ENCODE peak calls at places on chromosome 4, in seven cellular contexts. One of them, this sample, is unnamed.

GRCh38 chr4:103091601-103092223 is 7.9 kb downstream of the BDH2 start:
- ATAC-seq in activated naive CD8-positive, alpha-beta T cell treated with anti-CD3 and anti-CD28 coated beads, Interleukin-2, amount 10 ng/mL, durations not matched to agents 7 days and 5 days: peak
- ATAC-seq in naive thymus-derived CD8-positive, alpha-beta T cell: peak
- ATAC-seq in foreskin keratinocyte: peak
- ATAC-seq in right lobe of liver: peak
- ATAC-seq in upper lobe of left lung: peak
- ATAC-seq in omental fat pad: peak
- ATAC-seq in this sample: no peak

GRCh38 chr4:153579872-153580271 is 104.2 kb upstream of the TLR2 start:
- ATAC-seq in activated naive CD8-positive, alpha-beta T cell treated with anti-CD3 and anti-CD28 coated beads, Interleukin-2, amount 10 ng/mL, durations not matched to agents 7 days and 5 days: no peak
- ATAC-seq in naive thymus-derived CD8-positive, alpha-beta T cell: no peak
- ATAC-seq in foreskin keratinocyte: no peak
- ATAC-seq in right lobe of liver: no peak
- ATAC-seq in upper lobe of left lung: no peak
- ATAC-seq in omental fat pad: no peak
- ATAC-seq in this sample: no peak

GRCh38 chr4:17189322-17189721 is 290.9 kb upstream of the LDB2 start:
- ATAC-seq in activated naive CD8-positive, alpha-beta T cell treated with anti-CD3 and anti-CD28 coated beads, Interleukin-2, amount 10 ng/mL, durations not matched to agents 7 days and 5 days: no peak
- ATAC-seq in naive thymus-derived CD8-positive, alpha-beta T cell: no peak
- ATAC-seq in foreskin keratinocyte: no peak
- ATAC-seq in right lobe of liver: no peak
- ATAC-seq in upper lobe of left lung: peak
- ATAC-seq in omental fat pad: no peak
- ATAC-seq in this sample: peak

GRCh38 chr4:109174224-109174953 is 128.1 kb downstream of the COL25A1 start:
- ATAC-seq in activated naive CD8-positive, alpha-beta T cell treated with anti-CD3 and anti-CD28 coated beads, Interleukin-2, amount 10 ng/mL, durations not matched to agents 7 days and 5 days: no peak
- ATAC-seq in naive thymus-derived CD8-positive, alpha-beta T cell: no peak
- ATAC-seq in foreskin keratinocyte: no peak
- ATAC-seq in right lobe of liver: no peak
- ATAC-seq in upper lobe of left lung: no peak
- ATAC-seq in omental fat pad: no peak
- ATAC-seq in this sample: no peak

GRCh38 chr4:168096444-168096784 is 4.1 kb downstream of the ANXA10 start:
- ATAC-seq in activated naive CD8-positive, alpha-beta T cell treated with anti-CD3 and anti-CD28 coated beads, Interleukin-2, amount 10 ng/mL, durations not matched to agents 7 days and 5 days: no peak
- ATAC-seq in naive thymus-derived CD8-positive, alpha-beta T cell: no peak
- ATAC-seq in foreskin keratinocyte: no peak
- ATAC-seq in right lobe of liver: no peak
- ATAC-seq in upper lobe of left lung: no peak
- ATAC-seq in omental fat pad: no peak
- ATAC-seq in this sample: no peak

GRCh38 chr4:183430987-183431347 is 13.5 kb upstream of the CDKN2AIP start:
- ATAC-seq in activated naive CD8-positive, alpha-beta T cell treated with anti-CD3 and anti-CD28 coated beads, Interleukin-2, amount 10 ng/mL, durations not matched to agents 7 days and 5 days: peak
- ATAC-seq in naive thymus-derived CD8-positive, alpha-beta T cell: peak
- ATAC-seq in foreskin keratinocyte: no peak
- ATAC-seq in right lobe of liver: no peak
- ATAC-seq in upper lobe of left lung: no peak
- ATAC-seq in omental fat pad: no peak
- ATAC-seq in this sample: no peak

GRCh38 chr4:61783050-61783449 is 582.9 kb downstream of the ADGRL3 start:
- ATAC-seq in activated naive CD8-positive, alpha-beta T cell treated with anti-CD3 and anti-CD28 coated beads, Interleukin-2, amount 10 ng/mL, durations not matched to agents 7 days and 5 days: no peak
- ATAC-seq in naive thymus-derived CD8-positive, alpha-beta T cell: no peak
- ATAC-seq in foreskin keratinocyte: peak
- ATAC-seq in right lobe of liver: no peak
- ATAC-seq in upper lobe of left lung: no peak
- ATAC-seq in omental fat pad: no peak
- ATAC-seq in this sample: no peak

GRCh38 chr4:8341691-8342090 is 72.1 kb downstream of the HTRA3 start:
- ATAC-seq in activated naive CD8-positive, alpha-beta T cell treated with anti-CD3 and anti-CD28 coated beads, Interleukin-2, amount 10 ng/mL, durations not matched to agents 7 days and 5 days: no peak
- ATAC-seq in naive thymus-derived CD8-positive, alpha-beta T cell: no peak
- ATAC-seq in foreskin keratinocyte: no peak
- ATAC-seq in right lobe of liver: peak
- ATAC-seq in upper lobe of left lung: peak
- ATAC-seq in omental fat pad: peak
- ATAC-seq in this sample: no peak

GRCh38 chr4:48228887-48229462 is 40.7 kb downstream of the TEC start:
- ATAC-seq in activated naive CD8-positive, alpha-beta T cell treated with anti-CD3 and anti-CD28 coated beads, Interleukin-2, amount 10 ng/mL, durations not matched to agents 7 days and 5 days: no peak
- ATAC-seq in naive thymus-derived CD8-positive, alpha-beta T cell: no peak
- ATAC-seq in foreskin keratinocyte: peak
- ATAC-seq in right lobe of liver: peak
- ATAC-seq in upper lobe of left lung: no peak
- ATAC-seq in omental fat pad: peak
- ATAC-seq in this sample: no peak

GRCh38 chr4:186684220-186684619 is 39.4 kb downstream of the FAT1 start:
- ATAC-seq in activated naive CD8-positive, alpha-beta T cell treated with anti-CD3 and anti-CD28 coated beads, Interleukin-2, amount 10 ng/mL, durations not matched to agents 7 days and 5 days: no peak
- ATAC-seq in naive thymus-derived CD8-positive, alpha-beta T cell: no peak
- ATAC-seq in foreskin keratinocyte: no peak
- ATAC-seq in right lobe of liver: peak
- ATAC-seq in upper lobe of left lung: no peak
- ATAC-seq in omental fat pad: no peak
- ATAC-seq in this sample: no peak

GRCh38 chr4:155935389-155935986 is 18.2 kb downstream of the CTSO start:
- ATAC-seq in activated naive CD8-positive, alpha-beta T cell treated with anti-CD3 and anti-CD28 coated beads, Interleukin-2, amount 10 ng/mL, durations not matched to agents 7 days and 5 days: no peak
- ATAC-seq in naive thymus-derived CD8-positive, alpha-beta T cell: no peak
- ATAC-seq in foreskin keratinocyte: no peak
- ATAC-seq in right lobe of liver: peak
- ATAC-seq in upper lobe of left lung: no peak
- ATAC-seq in omental fat pad: no peak
- ATAC-seq in this sample: no peak

GRCh38 chr4:155849042-155849441 is 17.0 kb downstream of the ASIC5 start:
- ATAC-seq in activated naive CD8-positive, alpha-beta T cell treated with anti-CD3 and anti-CD28 coated beads, Interleukin-2, amount 10 ng/mL, durations not matched to agents 7 days and 5 days: no peak
- ATAC-seq in naive thymus-derived CD8-positive, alpha-beta T cell: no peak
- ATAC-seq in foreskin keratinocyte: no peak
- ATAC-seq in right lobe of liver: peak
- ATAC-seq in upper lobe of left lung: no peak
- ATAC-seq in omental fat pad: no peak
- ATAC-seq in this sample: no peak

GRCh38 chr4:102472441-102473013 is 28.6 kb upstream of the NFKB1 start:
- ATAC-seq in activated naive CD8-positive, alpha-beta T cell treated with anti-CD3 and anti-CD28 coated beads, Interleukin-2, amount 10 ng/mL, durations not matched to agents 7 days and 5 days: no peak
- ATAC-seq in naive thymus-derived CD8-positive, alpha-beta T cell: no peak
- ATAC-seq in foreskin keratinocyte: no peak
- ATAC-seq in right lobe of liver: no peak
- ATAC-seq in upper lobe of left lung: no peak
- ATAC-seq in omental fat pad: no peak
- ATAC-seq in this sample: no peak

GRCh38 chr4:15186826-15187225 is 184.5 kb downstream of the CPEB2 start:
- ATAC-seq in activated naive CD8-positive, alpha-beta T cell treated with anti-CD3 and anti-CD28 coated beads, Interleukin-2, amount 10 ng/mL, durations not matched to agents 7 days and 5 days: no peak
- ATAC-seq in naive thymus-derived CD8-positive, alpha-beta T cell: no peak
- ATAC-seq in foreskin keratinocyte: no peak
- ATAC-seq in right lobe of liver: no peak
- ATAC-seq in upper lobe of left lung: no peak
- ATAC-seq in omental fat pad: no peak
- ATAC-seq in this sample: no peak

GRCh38 chr4:148986951-148987350 is 544.7 kb upstream of the NR3C2 start:
- ATAC-seq in activated naive CD8-positive, alpha-beta T cell treated with anti-CD3 and anti-CD28 coated beads, Interleukin-2, amount 10 ng/mL, durations not matched to agents 7 days and 5 days: no peak
- ATAC-seq in naive thymus-derived CD8-positive, alpha-beta T cell: no peak
- ATAC-seq in foreskin keratinocyte: peak
- ATAC-seq in right lobe of liver: no peak
- ATAC-seq in upper lobe of left lung: no peak
- ATAC-seq in omental fat pad: no peak
- ATAC-seq in this sample: no peak